ENCODE peak calls at places on chromosome 16, in seven cellular contexts. P, Q, I, R, H, V and S are unnamed samples.
A peak's percentile ranks its signal among the peaks of the same experiment; 100 is the strongest.

GRCh38 chr16:77066896-77067496 is 124.0 kb upstream of the MON1B start:
- DNase-seq in P (no peak), Q (no peak), I (no peak), R (no peak), H (no peak), V (no peak), S (no peak)

GRCh38 chr16:87499189-87499486 is 6.3 kb upstream of the ZCCHC14 start:
- DNase-seq in P (no peak), Q (no peak), I (peak; percentile 85), R (peak; percentile 68), H (peak; percentile 57), V (no peak), S (peak; percentile 82)

GRCh38 chr16:69917739-69918138 is 33.4 kb upstream of the CLEC18A start:
- DNase-seq in P (peak; percentile 78), Q (peak; percentile 73), I (peak; percentile 93), R (peak; percentile 99), H (peak; percentile 94), V (no peak), S (peak; percentile 91)

GRCh38 chr16:53580038-53580802 is 77.2 kb upstream of the AKTIP start:
- DNase-seq in P (no peak), Q (no peak), I (no peak), R (no peak), H (no peak), V (no peak), S (no peak)

GRCh38 chr16:87060026-87060986 is 256.9 kb downstream of the C16orf95 start:
- DNase-seq in P (no peak), Q (no peak), I (peak; percentile 49), R (peak; percentile 63), H (peak; percentile 83), V (no peak), S (peak; percentile 11)

GRCh38 chr16:22198547-22199293 is 7.4 kb upstream of the EEF2K start:
- DNase-seq in P (no peak), Q (no peak), I (peak; percentile 47), R (peak; percentile 46), H (peak; percentile 19), V (no peak), S (no peak)

GRCh38 chr16:9441021-9441420 is 349.6 kb downstream of the HAPSTR1 start:
- DNase-seq in P (no peak), Q (no peak), I (no peak), R (no peak), H (no peak), V (peak; percentile 19), S (no peak)

GRCh38 chr16:31712064-31712540 is 161.5 kb upstream of the ZNF267 start:
- DNase-seq in P (no peak), Q (no peak), I (no peak), R (no peak), H (no peak), V (no peak), S (no peak)

GRCh38 chr16:28879841-28880588 is 1.7 kb downstream of the ATP2A1 start:
- DNase-seq in P (peak; percentile 96), Q (peak; percentile 37), I (peak; percentile 96), R (peak; percentile 72), H (peak; percentile 79), V (peak; percentile 90), S (peak; percentile 78)
- TF ChIP-seq CTCF in P (no peak), Q (no peak), I (no peak), R (no peak), H (no peak), V (no peak), S (peak; percentile 37)

DNA sequence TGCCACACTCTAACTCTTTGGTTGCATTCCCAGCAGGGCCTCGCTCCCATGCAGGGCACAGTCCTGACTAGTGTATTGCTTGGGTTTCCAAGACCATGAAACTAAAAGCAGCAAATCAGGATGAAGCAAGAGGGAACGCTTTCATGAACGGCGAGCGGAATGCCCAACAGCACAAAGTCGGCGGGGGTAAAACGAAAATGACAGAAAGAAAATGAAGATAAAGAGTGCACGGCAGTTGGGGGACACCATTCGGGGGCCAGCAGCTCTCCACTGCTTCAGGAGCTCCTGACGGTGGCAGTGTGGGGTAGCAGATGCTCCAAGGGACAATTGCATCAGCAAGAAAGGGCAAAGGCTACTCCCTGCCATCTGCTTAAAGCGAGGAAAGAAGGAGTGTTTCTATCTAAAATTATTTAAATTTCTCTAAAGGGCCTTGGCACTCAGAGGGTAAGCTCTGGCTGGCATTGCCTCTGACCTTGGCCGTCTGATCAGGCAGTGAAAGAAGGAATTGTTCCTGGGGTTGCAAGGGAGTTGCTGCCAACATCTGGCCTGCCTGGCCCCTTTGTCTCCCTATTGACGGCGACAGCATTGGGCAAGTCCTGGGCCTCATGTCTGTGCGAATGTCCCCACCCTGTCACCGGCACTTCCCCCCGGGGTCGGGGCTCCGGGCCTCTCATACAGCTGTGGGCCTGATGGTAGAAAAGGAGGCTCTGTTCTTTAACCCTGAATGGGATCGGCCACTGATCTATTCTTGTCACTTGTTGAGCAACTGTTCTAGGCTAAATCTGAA is 138.2 kb downstream of the CMIP start:
- DNase-seq in P (no peak), Q (no peak), I (peak; percentile 86), R (no peak), H (peak; percentile 46), V (no peak), S (peak; percentile 33)
- TF ChIP-seq CTCF in P (no peak), Q (no peak), I (peak; percentile 36), R (no peak), H (peak; percentile 29), V (no peak), S (peak; percentile 49)

GRCh38 chr16:55325458-55326109 is 1.6 kb downstream of the IRX6 start:
- DNase-seq in P (no peak), Q (no peak), I (no peak), R (no peak), H (no peak), V (no peak), S (no peak)

GRCh38 chr16:55322327-55322726 is 1.7 kb upstream of the IRX6 start:
- DNase-seq in P (no peak), Q (no peak), I (no peak), R (no peak), H (no peak), V (no peak), S (no peak)

GRCh38 chr16:55324491-55325447 is 766 bp downstream of the IRX6 start:
- DNase-seq in P (no peak), Q (no peak), I (peak; percentile 8), R (no peak), H (no peak), V (no peak), S (no peak)

GRCh38 chr16:55326261-55326802 is 2.3 kb downstream of the IRX6 start:
- DNase-seq in P (no peak), Q (no peak), I (no peak), R (no peak), H (no peak), V (no peak), S (no peak)

DNA sequence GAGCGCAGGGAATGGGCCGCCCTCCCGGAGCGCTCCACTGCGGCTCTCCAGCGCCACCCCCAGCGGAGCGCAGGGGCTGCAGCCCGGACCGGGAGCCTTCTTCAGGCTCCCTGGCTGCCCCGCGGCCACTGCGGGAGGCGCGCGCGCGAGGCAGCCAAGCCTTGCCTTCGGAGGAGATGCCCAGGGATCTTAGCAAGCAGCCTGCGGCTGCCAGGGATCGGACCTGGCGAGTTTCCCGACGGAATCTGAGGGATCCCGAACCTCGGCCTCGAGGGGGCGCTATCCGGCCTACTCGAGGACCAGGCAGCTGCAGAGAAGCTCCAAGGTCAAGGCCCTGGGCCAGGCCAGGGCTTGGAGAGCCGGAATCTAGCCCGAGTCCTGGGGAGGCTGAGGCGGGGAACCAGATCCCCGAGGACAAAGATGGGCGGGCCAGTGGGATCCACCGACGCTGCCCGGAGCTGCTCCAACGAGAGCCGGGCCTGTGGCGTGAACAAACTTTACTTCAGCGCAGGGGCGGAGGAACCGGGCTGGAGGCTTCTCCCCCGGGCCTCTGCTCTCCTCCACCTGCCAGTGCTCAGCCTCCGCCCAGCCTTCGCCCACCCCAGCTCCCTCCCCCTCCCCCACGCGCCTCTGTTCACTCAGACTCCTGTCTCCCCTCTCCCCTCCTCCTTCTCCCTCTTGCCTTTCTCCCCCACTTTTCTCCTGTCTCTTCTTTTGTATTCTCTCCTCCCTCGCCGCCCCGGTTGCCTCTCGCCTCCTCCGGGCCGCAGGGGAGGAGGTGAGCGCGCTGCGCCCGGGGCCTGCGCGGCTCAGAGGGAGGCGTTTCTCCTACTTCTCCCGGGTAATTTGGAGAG is at the start of gene IRX6:
- DNase-seq in P (peak; percentile 90), Q (no peak), I (peak; percentile 6), R (no peak), H (no peak), V (peak; percentile 8), S (no peak)
- TF ChIP-seq CTCF in P (peak; percentile 59), Q (peak; percentile 20), I (peak; percentile 37), R (no peak), H (no peak), V (no peak), S (peak; percentile 38)

GRCh38 chr16:46689492-46690280 is at the start of gene ORC6:
- DNase-seq in P (peak; percentile 99), Q (peak; percentile 87), I (peak; percentile 98), R (peak; percentile 96), H (peak; percentile 97), V (peak; percentile 100), S (peak; percentile 96)
- TF ChIP-seq CTCF in P (no peak), Q (peak; percentile 66), I (peak; percentile 62), R (peak; percentile 57), H (peak; percentile 55), V (no peak), S (peak; percentile 79)

DNA sequence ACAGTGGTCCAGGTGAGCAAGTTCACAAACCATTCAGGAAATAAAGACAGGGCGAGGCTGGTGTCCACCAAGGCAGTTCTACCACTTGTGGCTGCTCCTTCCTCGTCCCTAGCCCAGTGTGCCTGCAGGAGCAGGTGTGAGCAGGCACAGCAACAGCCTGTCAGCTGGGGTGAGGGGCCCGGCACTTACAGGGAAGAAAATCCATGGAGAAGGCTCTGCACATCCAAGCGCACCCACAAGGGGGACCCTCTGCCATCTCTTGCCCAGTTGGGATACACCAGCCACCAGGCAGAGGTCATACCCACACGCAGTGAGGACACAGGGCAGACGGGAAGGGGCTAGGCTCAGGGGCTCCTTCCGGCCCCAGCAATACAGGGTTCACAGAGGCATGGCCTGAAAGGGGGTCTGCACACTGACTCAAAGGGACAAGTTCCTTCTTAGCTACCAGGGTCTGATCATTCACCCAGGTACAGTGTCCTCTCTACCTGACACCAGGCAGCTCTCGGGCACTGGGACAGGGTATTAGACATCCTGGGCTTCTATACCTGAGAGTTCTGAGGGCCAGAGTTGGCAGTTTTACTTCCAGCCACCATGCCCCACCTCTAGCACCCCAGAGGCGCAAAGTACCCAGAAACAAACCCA is 27.0 kb downstream of the CDIP1 start:
- DNase-seq in P (no peak), Q (no peak), I (peak; percentile 73), R (peak; percentile 33), H (peak; percentile 50), V (peak; percentile 73), S (peak; percentile 13)
- TF ChIP-seq CTCF in P (peak; percentile 45), Q (peak; percentile 44), I (peak; percentile 46), R (peak; percentile 57), H (peak; percentile 64), V (peak; percentile 12), S (peak; percentile 74)

DNA sequence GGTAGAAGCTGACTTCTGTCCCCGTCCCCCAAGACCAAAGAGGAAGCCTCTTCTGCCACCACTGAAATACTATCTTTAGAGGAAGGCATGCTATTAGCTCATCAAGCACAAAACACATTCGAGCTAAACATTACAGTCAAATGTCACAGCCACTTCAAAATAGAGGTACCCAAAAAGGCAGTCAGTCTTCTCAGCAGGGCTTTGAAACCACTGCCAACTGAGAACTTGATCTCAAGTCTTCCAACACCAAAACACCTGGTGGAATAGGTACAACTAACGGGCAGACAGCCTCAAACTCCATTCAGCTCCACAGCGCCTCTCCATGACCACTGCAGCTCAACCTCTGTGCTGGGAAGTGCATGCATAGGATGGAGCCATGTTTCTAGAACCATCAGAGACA is 36.0 kb downstream of the ZFHX3 start:
- DNase-seq in P (no peak), Q (no peak), I (no peak), R (no peak), H (no peak), V (no peak), S (no peak)
- TF ChIP-seq CTCF in P (peak; percentile 33), Q (no peak), I (no peak), R (no peak), H (no peak), V (no peak), S (peak; percentile 28)